ENCODE peak calls at places on chromosome 12, in eight cellular contexts. A, H, E, K, R, U, N and F are unnamed samples.
A peak's percentile ranks its signal among the peaks of the same experiment; 100 is the strongest.

GRCh38 chr12:14892726-14893442 is 7.2 kb upstream of the MGP start:
- DNase-seq in U (no peak), N (peak; percentile 72), R (peak; percentile 40), A (no peak), K (no peak), H (no peak), E (no peak), F (no peak)

GRCh38 chr12:108722992-108723766 is 8.1 kb downstream of the CORO1C start:
- DNase-seq in U (peak; percentile 94), E (no peak), R (no peak), A (peak; percentile 92), N (no peak), H (no peak), K (no peak), F (peak; percentile 39)

GRCh38 chr12:98060421-98060820 is 455.0 kb upstream of the TMPO start:
- DNase-seq in H (no peak), A (no peak), K (no peak), E (no peak), U (no peak), R (no peak), N (no peak), F (no peak)

GRCh38 chr12:96889273-96889933 is 17.7 kb upstream of the NEDD1 start:
- DNase-seq in H (no peak), E (no peak), K (no peak), U (peak; percentile 95), A (no peak), N (no peak), R (no peak), F (peak; percentile 40)

GRCh38 chr12:67269632-67270578 is 747 bp downstream of the CAND1 start:
- DNase-seq in K (peak; percentile 63), H (no peak), N (peak; percentile 47), E (peak; percentile 35), R (peak; percentile 43), U (peak; percentile 44), A (no peak), F (no peak)

GRCh38 chr12:104354167-104354867 is 50.8 kb downstream of the EID3 start:
- DNase-seq in K (no peak), H (no peak), E (no peak), N (no peak), R (no peak), A (no peak), U (no peak), F (no peak)

GRCh38 chr12:59097876-59098275 is 177.6 kb upstream of the LRIG3 start:
- DNase-seq in K (no peak), H (no peak), A (no peak), U (no peak), E (no peak), R (no peak), N (no peak), F (no peak)

GRCh38 chr12:52808573-52809160 is 5.2 kb downstream of the KRT4 start:
- DNase-seq in R (no peak), E (no peak), K (no peak), N (no peak), A (no peak), H (no peak), U (no peak), F (no peak)

GRCh38 chr12:67720383-67720856 is 71.9 kb downstream of the DYRK2 start:
- DNase-seq in U (no peak), N (peak; percentile 22), K (no peak), E (no peak), R (peak; percentile 19), A (peak; percentile 70), H (no peak), F (no peak)

GRCh38 chr12:23952071-23952470 is 2.6 kb upstream of the SOX5 start:
- DNase-seq in E (no peak), K (no peak), A (no peak), U (no peak), N (no peak), R (no peak), H (no peak), F (no peak)

GRCh38 chr12:51635371-51635770 is 44.3 kb downstream of the SCN8A start:
- DNase-seq in H (no peak), A (no peak), U (peak; percentile 40), R (no peak), N (no peak), E (no peak), K (no peak), F (no peak)

GRCh38 chr12:103578926-103579325 is 8.1 kb upstream of the STAB2 start:
- DNase-seq in E (no peak), K (no peak), H (no peak), N (no peak), A (no peak), U (no peak), R (no peak), F (no peak)

GRCh38 chr12:52645982-52646381 is 6.0 kb downstream of the KRT2 start:
- DNase-seq in H (no peak), E (no peak), N (no peak), R (no peak), K (no peak), U (no peak), A (no peak), F (no peak)

GRCh38 chr12:31591308-31591901 is 469 bp upstream of the DENND5B start:
- DNase-seq in R (no peak), E (no peak), K (no peak), U (peak; percentile 19), H (no peak), N (peak; percentile 24), A (no peak), F (no peak)

GRCh38 chr12:401235-402126 is at the start of gene CCDC77:
- DNase-seq in R (peak; percentile 89), N (peak; percentile 93), E (peak; percentile 88), H (no peak), U (peak; percentile 86), K (peak; percentile 92), A (peak; percentile 40), F (peak; percentile 79)

GRCh38 chr12:42585175-42585845 is 4.2 kb downstream of the PRICKLE1 start:
- DNase-seq in U (peak; percentile 48), E (no peak), N (no peak), H (no peak), R (no peak), A (no peak), K (no peak), F (no peak)

GRCh38 chr12:126156806-126157574 is 1091.8 kb downstream of the AACS start:
- DNase-seq in N (no peak), U (no peak), K (no peak), R (no peak), E (no peak), H (no peak), A (no peak), F (no peak)

GRCh38 chr12:51846911-51847829 is 1.3 kb downstream of the FIGNL2 start:
- DNase-seq in K (peak; percentile 56), A (no peak), R (peak; percentile 55), H (no peak), U (no peak), N (no peak), E (peak; percentile 32), F (no peak)

GRCh38 chr12:32031109-32031508 is 71.9 kb downstream of the RESF1 start:
- DNase-seq in E (no peak), U (no peak), R (no peak), H (no peak), K (no peak), N (no peak), A (no peak), F (no peak)

GRCh38 chr12:105911966-105912365 is 226.8 kb downstream of the NUAK1 start:
- DNase-seq in A (no peak), H (no peak), U (peak; percentile 64), N (no peak), K (no peak), R (no peak), E (no peak), F (no peak)

GRCh38 chr12:132638541-132639408 is 20.2 kb downstream of the P2RX2 start:
- DNase-seq in R (peak; percentile 54), A (peak; percentile 10), K (no peak), U (peak; percentile 32), H (no peak), N (peak; percentile 58), E (no peak), F (no peak)

GRCh38 chr12:11026118-11026517 is 3.7 kb upstream of the TAS2R19 start:
- DNase-seq in E (no peak), A (no peak), R (no peak), K (no peak), U (no peak), N (no peak), H (no peak), F (no peak)
- TF ChIP-seq CTCF in E (no peak), A (no peak), R (no peak), K (no peak), U (peak; percentile 8), N (no peak), H (no peak), F (peak; percentile 7)

GRCh38 chr12:2160043-2160442 is 107.3 kb downstream of the CACNA1C start:
- DNase-seq in U (no peak), R (no peak), H (no peak), E (no peak), K (no peak), N (no peak), A (no peak), F (no peak)
- TF ChIP-seq CTCF in U (no peak), R (no peak), H (no peak), E (no peak), K (no peak), N (no peak), A (no peak), F (no peak)

DNA sequence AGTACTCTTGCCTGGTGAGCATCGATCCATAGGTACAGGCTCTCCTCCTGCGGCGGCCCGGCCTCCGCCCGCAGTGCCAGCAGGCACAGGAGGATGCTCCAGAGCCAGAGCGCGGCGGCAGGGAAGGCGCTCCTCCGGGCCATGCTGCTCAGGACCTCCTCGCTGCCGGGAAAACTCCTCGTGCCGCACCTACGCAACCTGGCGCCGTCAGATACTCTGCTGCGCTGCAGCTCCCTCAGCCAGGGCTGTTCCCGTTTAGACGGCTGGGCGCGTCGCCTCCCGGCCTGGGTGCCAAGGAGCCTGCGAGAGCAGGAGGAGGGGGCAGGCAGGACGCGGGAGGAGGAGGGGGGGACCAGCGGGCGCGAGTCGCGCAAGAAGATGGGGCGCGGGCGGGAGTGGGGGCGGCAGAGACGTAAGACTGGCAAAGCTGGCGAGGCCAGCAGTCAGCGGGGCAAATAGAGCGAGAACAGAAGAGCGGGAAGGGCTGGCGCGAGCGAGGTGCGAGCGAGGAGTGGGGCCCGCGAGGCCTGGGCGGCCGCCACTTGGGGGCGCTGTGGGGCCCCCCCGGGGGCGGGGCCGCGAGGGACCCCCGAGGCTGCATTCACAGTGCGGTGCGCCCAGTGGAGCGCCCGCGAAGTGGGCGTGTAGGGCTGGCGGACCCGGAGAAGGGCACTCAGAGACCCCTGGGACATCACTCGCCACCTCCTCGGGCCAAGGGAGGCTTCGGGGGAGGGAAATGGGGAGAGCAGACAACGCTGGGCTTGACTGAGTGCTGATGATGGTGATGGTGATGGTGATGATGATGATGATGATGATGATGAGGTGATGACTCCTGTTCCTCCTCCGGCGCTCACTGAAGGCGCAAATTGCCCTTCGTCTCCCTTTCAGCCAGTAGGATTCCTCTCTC is at the start of gene WIF1:
- DNase-seq in H (no peak), U (peak; percentile 6), E (no peak), R (peak; percentile 21), K (peak; percentile 84), A (no peak), N (no peak), F (no peak)
- TF ChIP-seq CTCF in H (no peak), U (peak; percentile 57), E (no peak), R (no peak), K (peak; percentile 51), A (peak; percentile 17), N (no peak), F (peak; percentile 38)

DNA sequence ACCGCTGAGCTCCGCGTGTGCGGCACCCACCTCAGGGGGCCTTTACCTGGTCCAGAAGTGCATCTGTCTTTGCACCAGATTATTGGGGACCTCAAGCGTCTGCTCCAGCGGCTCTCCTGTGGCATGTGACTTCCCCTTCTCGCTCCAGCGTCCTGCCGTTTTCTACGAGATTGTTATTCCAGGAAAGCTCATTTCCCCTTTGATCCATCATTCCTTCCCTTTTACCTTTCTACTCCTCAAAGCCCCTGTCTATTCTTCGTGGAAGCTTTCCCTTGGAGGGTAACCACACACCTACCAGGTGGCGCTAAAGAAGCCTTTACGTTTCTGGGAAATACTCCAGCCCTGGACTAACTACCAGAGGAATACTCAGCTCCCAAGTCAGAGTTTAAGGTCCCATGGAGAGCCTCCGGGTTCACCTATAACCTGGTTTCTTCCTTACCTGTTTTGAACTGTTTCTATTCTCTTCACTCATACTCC is 1.5 kb downstream of the FKBP4 start:
- DNase-seq in N (no peak), R (no peak), K (no peak), E (no peak), U (peak; percentile 18), A (no peak), H (no peak), F (no peak)
- TF ChIP-seq CTCF in N (no peak), R (no peak), K (no peak), E (no peak), U (peak; percentile 43), A (no peak), H (no peak), F (peak; percentile 25)